ENCODE peak calls at places on chromosomes 3 and 15, in seven cellular contexts. L is mesenchymal stem cell, A is H9, J is neuronal stem cell, W is mesendoderm, K is H1, O is trophoblast cell. X is an unnamed sample.

GRCh38 chr15:57146394-57147140 is 228.1 kb downstream of the TCF12 start:
- DNase-seq in A (no peak), W (peak), L (peak), K (no peak), J (no peak), O (peak), X (peak)

GRCh38 chr15:20280933-20281463 is 260.6 kb downstream of the GOLGA6L6 start:
- DNase-seq in O (no peak), L (no peak), J (no peak), K (no peak), A (no peak), W (no peak), X (no peak)

GRCh38 chr3:184937611-184938010 is 125.6 kb downstream of the VPS8 start:
- DNase-seq in O (no peak), J (no peak), A (no peak), K (no peak), W (peak), L (no peak), X (no peak)

GRCh38 chr3:128052831-128053419 is 688 bp downstream of the SEC61A1 start:
- DNase-seq in L (peak), O (no peak), W (no peak), J (no peak), K (no peak), A (no peak), X (no peak)

GRCh38 chr3:42710323-42711021 is 7.9 kb upstream of the HHATL start:
- DNase-seq in J (no peak), A (no peak), K (no peak), L (no peak), W (no peak), O (no peak), X (no peak)

GRCh38 chr15:58410353-58410752 is 21.4 kb upstream of the LIPC start:
- DNase-seq in O (no peak), J (no peak), L (no peak), A (no peak), W (no peak), K (no peak), X (peak)

GRCh38 chr3:136135039-136135802 is 60.9 kb downstream of the MSL2 start:
- DNase-seq in W (peak), L (no peak), K (no peak), O (no peak), J (no peak), A (no peak), X (no peak)

GRCh38 chr15:68640791-68641331 is 62.1 kb downstream of the CORO2B start:
- DNase-seq in J (no peak), K (no peak), A (no peak), O (no peak), W (no peak), L (no peak), X (no peak)

GRCh38 chr3:38117748-38118420 is 19.0 kb downstream of the ACAA1 start:
- DNase-seq in O (peak), L (peak), J (no peak), K (no peak), W (peak), A (peak), X (peak)

GRCh38 chr3:195438371-195438770 is 4.4 kb downstream of the ACAP2 start:
- DNase-seq in A (no peak), W (peak), J (no peak), L (no peak), K (no peak), O (no peak), X (no peak)

GRCh38 chr15:92882697-92883642 is 17.2 kb upstream of the CHD2 start:
- DNase-seq in L (no peak), A (no peak), O (no peak), K (no peak), W (peak), J (no peak), X (no peak)

GRCh38 chr3:149376728-149377407 is 581 bp downstream of the TM4SF1 start:
- DNase-seq in K (no peak), A (no peak), J (no peak), O (no peak), W (no peak), L (no peak), X (peak)

GRCh38 chr15:51935466-51936118 is 36.0 kb downstream of the LEO1 start:
- DNase-seq in J (no peak), W (no peak), L (no peak), O (no peak), A (no peak), K (no peak), X (peak)

GRCh38 chr15:92715753-92716152 is 60.2 kb upstream of the FAM174B start:
- DNase-seq in A (no peak), L (no peak), O (no peak), J (no peak), K (no peak), W (no peak), X (peak)

GRCh38 chr3:18393906-18394305 is 31.2 kb downstream of the SATB1 start:
- DNase-seq in O (no peak), K (no peak), W (no peak), J (no peak), L (peak), A (no peak), X (peak)

GRCh38 chr15:71545923-71546322 is 264.4 kb upstream of the NR2E3 start:
- DNase-seq in J (no peak), K (no peak), W (no peak), A (no peak), O (no peak), L (no peak), X (no peak)

GRCh38 chr3:102512734-102513518 is 78.1 kb downstream of the ZPLD1 start:
- DNase-seq in J (no peak), O (no peak), A (no peak), L (peak), K (no peak), W (no peak), X (no peak)

GRCh38 chr3:182385356-182385755 is 407.9 kb upstream of the ATP11B start:
- DNase-seq in W (no peak), L (no peak), O (no peak), J (peak), K (peak), A (no peak), X (no peak)

GRCh38 chr3:133730993-133731392 is 15.2 kb upstream of the TF start:
- DNase-seq in W (no peak), L (no peak), J (no peak), O (no peak), K (no peak), A (no peak), X (no peak)

GRCh38 chr3:171173732-171174131 is 147.2 kb upstream of the SLC2A2 start:
- DNase-seq in K (no peak), J (peak), O (no peak), L (peak), A (peak), W (no peak), X (no peak)

GRCh38 chr3:37862219-37862711 is 585 bp downstream of the CTDSPL start:
- DNase-seq in A (peak), K (no peak), L (no peak), J (peak), W (peak), O (no peak), X (peak)

GRCh38 chr15:62625421-62626033 is 417.0 kb upstream of the TPM1 start:
- DNase-seq in K (no peak), L (no peak), A (no peak), O (no peak), J (no peak), W (no peak), X (peak)

GRCh38 chr3:52086939-52087675 is 30.7 kb upstream of the DUSP7 start:
- DNase-seq in J (no peak), A (no peak), K (no peak), L (no peak), O (no peak), W (no peak), X (peak)

GRCh38 chr15:89809093-89809786 is 5.4 kb downstream of the ANPEP start:
- DNase-seq in K (no peak), O (no peak), A (no peak), L (no peak), W (no peak), J (no peak), X (peak)

GRCh38 chr3:179100652-179101051 is 29.0 kb upstream of the ZMAT3 start:
- DNase-seq in O (no peak), J (no peak), A (no peak), K (no peak), L (peak), W (no peak), X (peak)

GRCh38 chr3:100548053-100548452 is 55.6 kb downstream of the TMEM45A start:
- DNase-seq in K (no peak), L (peak), J (no peak), O (no peak), A (no peak), W (no peak), X (no peak)

GRCh38 chr15:83813697-83814096 is 159.8 kb downstream of the ADAMTSL3 start:
- DNase-seq in J (no peak), K (no peak), A (no peak), W (peak), L (no peak), O (no peak), X (no peak)

GRCh38 chr3:4656059-4656458 is 162.9 kb downstream of the ITPR1 start:
- DNase-seq in W (peak), J (peak), K (peak), O (peak), L (peak), A (peak), X (peak)

DNA sequence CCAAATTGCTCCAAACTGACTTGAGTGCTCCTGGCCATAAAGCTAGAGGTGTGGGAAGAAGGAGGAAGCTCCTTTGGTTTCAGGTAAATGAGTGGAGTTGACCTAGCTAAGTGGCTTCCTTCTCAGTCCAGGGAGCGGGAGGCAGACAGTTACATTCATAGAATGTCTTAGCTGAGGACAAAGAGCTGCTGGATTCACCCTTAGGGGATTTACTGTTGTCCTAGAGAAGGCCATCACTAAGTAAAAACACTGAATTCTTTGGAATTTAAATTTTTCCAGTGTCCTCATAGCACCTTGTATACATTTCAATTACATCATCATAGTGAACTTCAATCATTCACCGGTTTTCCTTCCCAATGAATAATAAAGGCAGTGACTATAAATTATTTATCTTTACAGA is 27.3 kb upstream of the NANOGP8 start:
- DNase-seq in O (peak), A (no peak), W (peak), K (no peak), L (no peak), J (no peak), X (no peak)
- H2BK5ac ChIP-seq in O (no peak), A (no peak), W (no peak), K (no peak), L (no peak), J (no peak), X (no peak)

GRCh38 chr15:76358453-76358852 is 21.9 kb downstream of the ISL2 start:
- DNase-seq in O (no peak), K (no peak), J (no peak), L (no peak), W (no peak), A (no peak), X (no peak)

GRCh38 chr15:76354823-76355440 is 18.4 kb downstream of the ISL2 start:
- DNase-seq in J (no peak), W (no peak), L (no peak), A (no peak), O (no peak), K (no peak), X (no peak)

GRCh38 chr15:76349301-76350070 is 12.9 kb downstream of the ISL2 start:
- DNase-seq in L (no peak), K (no peak), W (no peak), A (no peak), J (no peak), O (no peak), X (peak)

GRCh38 chr15:76353023-76353577 is 16.5 kb downstream of the ISL2 start:
- DNase-seq in W (no peak), K (no peak), A (no peak), J (no peak), L (no peak), O (no peak), X (no peak)

DNA sequence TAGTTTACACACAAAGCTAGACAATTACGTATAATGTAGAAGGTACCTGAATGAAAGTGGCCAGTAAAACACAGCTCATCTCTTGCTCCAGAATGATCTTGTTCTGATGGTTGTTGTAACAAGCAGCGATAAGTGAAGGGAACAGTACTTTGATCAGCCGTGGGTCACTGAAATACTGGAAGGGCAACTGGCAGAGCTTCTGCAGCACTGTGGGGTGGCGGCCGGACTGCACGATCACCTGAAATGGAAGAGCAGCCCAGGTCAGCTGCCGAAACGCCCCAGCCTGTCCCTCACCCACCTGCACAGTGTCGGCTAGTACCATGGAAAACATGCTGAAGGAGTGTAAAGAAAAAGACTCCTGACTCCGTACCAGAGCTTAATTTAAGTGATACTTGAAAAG is 17.3 kb downstream of the ISL2 start:
- DNase-seq in W (no peak), J (no peak), O (no peak), L (no peak), K (no peak), A (no peak), X (no peak)
- H2BK5ac ChIP-seq in W (no peak), J (no peak), O (no peak), L (no peak), K (no peak), A (no peak), X (no peak)

DNA sequence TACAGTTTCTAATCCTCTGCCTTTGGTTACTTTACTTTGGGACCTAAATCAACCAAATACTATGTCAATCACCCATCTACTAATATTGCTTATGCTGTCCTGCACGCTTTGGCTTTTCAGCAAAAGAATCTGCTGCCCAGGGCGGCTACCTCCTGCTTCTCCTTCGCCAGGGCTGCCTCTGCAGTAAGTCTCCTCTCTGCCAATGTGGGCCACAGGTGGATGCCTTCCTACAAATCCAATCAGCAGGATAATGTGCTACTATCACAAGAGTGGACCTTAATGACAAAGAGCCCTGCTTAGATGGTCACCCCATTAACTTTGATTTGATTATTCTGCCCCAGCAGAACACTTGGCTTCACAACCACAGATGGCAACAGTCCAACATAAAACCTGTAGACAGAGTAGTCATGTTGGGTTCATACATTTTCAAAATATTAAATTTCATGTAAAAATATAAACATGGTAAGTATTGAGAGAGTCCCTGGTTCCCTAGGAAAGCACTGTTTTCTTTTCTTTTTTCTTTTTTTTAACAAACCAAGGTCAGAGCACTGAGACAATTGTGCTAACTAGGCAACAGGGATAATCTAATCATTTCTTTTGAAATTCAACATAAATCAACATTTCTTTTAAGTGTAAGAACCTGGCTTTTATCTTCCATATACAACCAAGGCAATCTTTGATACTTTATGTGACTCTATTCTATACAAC is 298.3 kb downstream of the ZBTB20 start:
- DNase-seq in J (no peak), A (no peak), L (no peak), K (no peak), W (no peak), O (no peak), X (no peak)
- H2BK5ac ChIP-seq in J (no peak), A (no peak), L (no peak), K (no peak), W (no peak), O (no peak), X (no peak)

DNA sequence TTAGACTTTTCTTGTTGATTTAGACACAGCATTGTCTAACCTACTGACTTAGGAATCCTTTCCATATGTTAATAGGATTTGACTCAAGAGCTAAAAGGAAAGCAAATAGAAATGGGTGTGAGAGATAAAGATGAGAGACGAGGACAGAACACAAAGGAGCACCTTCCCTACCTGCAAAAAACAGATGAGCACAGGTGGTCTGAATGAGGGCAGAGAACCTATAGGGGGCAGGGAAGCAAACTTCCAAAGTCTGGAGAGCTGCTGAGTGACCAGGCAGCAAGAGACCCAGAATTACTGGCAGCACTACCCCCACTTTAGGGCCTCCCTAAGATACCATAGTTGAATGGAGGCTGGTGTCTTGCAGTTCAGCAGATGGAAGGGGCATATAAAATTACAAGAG is 98.1 kb upstream of the CTNNB1 start:
- DNase-seq in J (no peak), A (no peak), O (no peak), K (no peak), W (peak), L (no peak), X (no peak)
- H2BK5ac ChIP-seq in J (no peak), A (no peak), O (no peak), K (no peak), W (no peak), L (no peak), X (no peak)

DNA sequence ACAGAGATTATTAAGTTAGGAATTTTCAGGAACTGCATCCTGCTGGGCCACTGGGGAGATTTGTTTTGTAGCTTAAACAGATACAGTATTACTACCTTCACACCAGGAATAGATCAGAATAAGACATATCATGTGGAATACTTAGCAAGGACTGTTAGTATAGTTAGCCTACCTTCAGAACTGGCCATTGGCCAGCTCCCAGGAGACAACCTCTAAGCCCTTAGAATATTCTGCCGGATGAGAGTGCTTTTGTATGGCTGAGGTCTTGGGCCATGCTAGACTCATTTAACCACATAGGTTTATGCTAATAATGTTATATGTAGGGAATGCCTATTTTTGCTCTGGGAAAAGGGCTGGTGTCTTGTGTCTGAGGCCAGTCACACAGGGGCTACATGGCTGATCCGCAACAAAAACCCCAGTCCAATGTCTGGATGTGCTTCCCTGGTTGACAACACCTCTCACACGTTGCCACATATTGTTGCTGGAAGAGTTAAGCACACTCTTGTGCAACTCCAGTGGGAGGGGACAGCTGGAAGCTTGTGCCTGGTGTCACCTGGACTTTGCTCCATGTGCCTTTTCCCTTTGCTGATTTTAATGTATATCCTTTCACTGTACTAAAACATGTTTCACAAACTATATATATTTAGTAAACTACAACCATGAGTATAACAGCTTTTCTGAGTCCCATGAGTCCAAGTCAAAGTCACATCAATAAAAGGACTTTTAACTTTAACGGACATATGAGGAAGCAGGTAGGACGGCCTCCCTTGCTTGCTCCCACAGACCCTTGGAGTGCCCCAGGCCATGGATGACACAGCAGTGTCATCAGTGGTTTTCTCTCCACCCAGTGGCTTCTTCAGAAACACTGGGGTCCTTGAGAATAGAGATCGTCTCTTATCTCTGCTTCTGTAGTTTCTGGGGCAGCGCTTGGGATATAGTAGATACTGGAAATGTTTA is 118.0 kb upstream of the C3orf80 start:
- DNase-seq in W (peak), A (no peak), O (peak), J (no peak), L (no peak), K (no peak), X (no peak)
- H2BK5ac ChIP-seq in W (no peak), A (no peak), O (no peak), J (no peak), L (no peak), K (no peak), X (no peak)

DNA sequence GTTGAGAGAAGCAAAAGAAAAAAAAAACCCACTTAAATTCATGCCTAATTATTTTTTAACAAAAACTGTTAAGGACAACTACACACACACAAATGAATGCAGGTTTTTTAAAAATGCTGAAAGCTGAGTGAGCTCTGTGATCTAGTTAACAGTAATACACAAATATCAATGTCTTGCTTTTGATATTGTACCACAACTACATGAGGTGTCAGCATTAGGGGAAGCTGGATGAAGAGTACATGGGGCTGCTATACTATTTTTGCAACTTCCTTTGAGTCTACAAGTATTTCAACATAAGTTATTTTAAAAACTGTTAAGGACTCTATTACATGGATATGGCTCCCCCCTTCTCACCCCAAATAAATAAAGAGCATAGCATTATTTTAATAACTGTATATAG is 44.7 kb downstream of the SUCLG2 start:
- DNase-seq in J (no peak), L (no peak), W (no peak), A (no peak), K (no peak), O (no peak), X (no peak)
- H2BK5ac ChIP-seq in J (no peak), L (no peak), W (no peak), A (no peak), K (no peak), O (no peak), X (no peak)

GRCh38 chr3:54698059-54698458 is 229.8 kb downstream of the LRTM1 start:
- DNase-seq in W (no peak), A (no peak), O (no peak), L (no peak), J (no peak), K (no peak), X (no peak)
- H2BK5ac ChIP-seq in W (no peak), A (no peak), O (no peak), L (no peak), J (no peak), K (no peak), X (no peak)

GRCh38 chr3:174538116-174538515 is 321.0 kb upstream of the NAALADL2 start:
- DNase-seq in J (no peak), W (no peak), L (no peak), O (no peak), A (no peak), K (no peak), X (no peak)
- H2BK5ac ChIP-seq in J (no peak), W (no peak), L (no peak), O (no peak), A (no peak), K (no peak), X (no peak)

GRCh38 chr3:14148041-14148985 is 23.5 kb downstream of the TMEM43 start:
- DNase-seq in L (peak), O (no peak), W (peak), A (peak), K (no peak), J (no peak), X (no peak)
- H2BK5ac ChIP-seq in L (no peak), O (no peak), W (no peak), A (no peak), K (peak), J (no peak), X (no peak)

X was measured in IMR-90.